ENCODE peak calls at places on chromosomes 12 and 14, in six cellular contexts. J, V, X, C, K and P are unnamed samples.

GRCh38 chr12:49533331-49533730 is 5.5 kb upstream of the KCNH3 start:
- DNase-seq in J (no peak), V (no peak), X (no peak), C (no peak), K (no peak), P (no peak)

GRCh38 chr14:66662374-66662773 is 154.4 kb downstream of the GPHN start:
- DNase-seq in J (peak), V (no peak), X (no peak), C (peak), K (no peak), P (peak)

GRCh38 chr14:68131907-68132306 is 312.3 kb downstream of the RAD51B start:
- DNase-seq in J (no peak), V (no peak), X (no peak), C (no peak), K (no peak), P (no peak)

GRCh38 chr12:49706351-49707126 is 666 bp downstream of the FMNL3 start:
- DNase-seq in J (no peak), V (peak), X (peak), C (peak), K (no peak), P (peak)

GRCh38 chr14:24096545-24097181 is 2.6 kb downstream of the PCK2 start:
- DNase-seq in J (no peak), V (no peak), X (no peak), C (no peak), K (no peak), P (no peak)

GRCh38 chr12:5582541-5582940 is 150.6 kb downstream of the NTF3 start:
- DNase-seq in J (no peak), V (no peak), X (no peak), C (no peak), K (no peak), P (no peak)

GRCh38 chr14:82642425-82642824 is 1108.8 kb upstream of the SEL1L start:
- DNase-seq in J (no peak), V (peak), X (peak), C (no peak), K (no peak), P (no peak)

GRCh38 chr12:115771065-115771464 is 506.4 kb downstream of the MED13L start:
- DNase-seq in J (no peak), V (no peak), X (no peak), C (no peak), K (no peak), P (peak)

GRCh38 chr12:79409562-79409961 is 281.2 kb downstream of the PAWR start:
- DNase-seq in J (no peak), V (no peak), X (no peak), C (peak), K (no peak), P (no peak)

GRCh38 chr12:229441-230191 is 15.7 kb upstream of the SLC6A12 start:
- DNase-seq in J (no peak), V (no peak), X (no peak), C (no peak), K (no peak), P (no peak)

GRCh38 chr12:86683568-86683991 is 427.4 kb upstream of the MGAT4C start:
- DNase-seq in J (no peak), V (no peak), X (no peak), C (no peak), K (no peak), P (no peak)

GRCh38 chr14:50038398-50039119 is 77.8 kb downstream of the VCPKMT start:
- DNase-seq in J (no peak), V (no peak), X (no peak), C (peak), K (no peak), P (no peak)

GRCh38 chr14:21868442-21869046 is 194.9 kb upstream of the OR4E1 start:
- DNase-seq in J (peak), V (peak), X (peak), C (peak), K (no peak), P (peak)

GRCh38 chr12:7136676-7137075 is 6.5 kb downstream of the CLSTN3 start:
- DNase-seq in J (no peak), V (no peak), X (no peak), C (no peak), K (no peak), P (no peak)

GRCh38 chr14:22865424-22866215 is 5.9 kb upstream of the LRP10 start:
- DNase-seq in J (no peak), V (no peak), X (no peak), C (no peak), K (no peak), P (peak)

GRCh38 chr12:19572920-19573558 is 133.7 kb downstream of the AEBP2 start:
- DNase-seq in J (peak), V (peak), X (peak), C (peak), K (no peak), P (peak)

GRCh38 chr14:22908601-22909000 is 10.3 kb downstream of the RBM23 start:
- DNase-seq in J (no peak), V (no peak), X (no peak), C (no peak), K (no peak), P (no peak)

GRCh38 chr12:21940972-21941521 is at the start of gene ABCC9:
- DNase-seq in J (no peak), V (peak), X (peak), C (no peak), K (peak), P (peak)

GRCh38 chr14:22422238-22422637 is 166.8 kb downstream of the DAD1 start:
- DNase-seq in J (no peak), V (no peak), X (no peak), C (no peak), K (no peak), P (no peak)

GRCh38 chr12:45039757-45040156 is 11.1 kb downstream of the DBX2 start:
- DNase-seq in J (no peak), V (no peak), X (no peak), C (no peak), K (no peak), P (no peak)

GRCh38 chr12:5073054-5073453 is 29.4 kb downstream of the KCNA5 start:
- DNase-seq in J (no peak), V (no peak), X (no peak), C (no peak), K (no peak), P (no peak)

GRCh38 chr14:56094063-56094462 is 24.1 kb upstream of the PELI2 start:
- DNase-seq in J (no peak), V (no peak), X (no peak), C (no peak), K (no peak), P (no peak)

GRCh38 chr12:107344035-107344808 is 250.9 kb upstream of the CRY1 start:
- DNase-seq in J (no peak), V (no peak), X (no peak), C (peak), K (no peak), P (no peak)

GRCh38 chr12:8012910-8013309 is 19.6 kb upstream of the FOXJ2 start:
- DNase-seq in J (no peak), V (no peak), X (no peak), C (no peak), K (no peak), P (no peak)

GRCh38 chr12:92208613-92209121 is 63.0 kb upstream of the BTG1 start:
- DNase-seq in J (no peak), V (no peak), X (no peak), C (peak), K (no peak), P (no peak)

GRCh38 chr12:52796839-52797528 is 1.1 kb upstream of the KRT3 start:
- DNase-seq in J (no peak), V (no peak), X (no peak), C (no peak), K (no peak), P (no peak)

GRCh38 chr12:111180830-111181726 is 187.8 kb downstream of the PHETA1 start:
- DNase-seq in J (no peak), V (no peak), X (no peak), C (no peak), K (peak), P (no peak)

GRCh38 chr12:6943719-6944380 is at the start of the genes C12orf57 and RNU7-1:
- DNase-seq in J (peak), V (peak), X (peak), C (peak), K (no peak), P (peak)

GRCh38 chr14:93160353-93160801 is 24.3 kb downstream of the MOAP1 start:
- DNase-seq in J (peak), V (no peak), X (no peak), C (no peak), K (no peak), P (no peak)

GRCh38 chr12:76506149-76506548 is 53.4 kb downstream of the OSBPL8 start:
- DNase-seq in J (no peak), V (no peak), X (no peak), C (no peak), K (no peak), P (no peak)

GRCh38 chr14:83058068-83058467 is 1524.4 kb upstream of the SEL1L start:
- DNase-seq in J (no peak), V (no peak), X (no peak), C (no peak), K (no peak), P (no peak)

GRCh38 chr14:87690076-87690661 is 302.8 kb downstream of the GALC start:
- DNase-seq in J (no peak), V (no peak), X (peak), C (no peak), K (no peak), P (no peak)

GRCh38 chr12:121489874-121490273 is 90.0 kb downstream of the RNF34 start:
- DNase-seq in J (no peak), V (no peak), X (no peak), C (no peak), K (no peak), P (no peak)

DNA sequence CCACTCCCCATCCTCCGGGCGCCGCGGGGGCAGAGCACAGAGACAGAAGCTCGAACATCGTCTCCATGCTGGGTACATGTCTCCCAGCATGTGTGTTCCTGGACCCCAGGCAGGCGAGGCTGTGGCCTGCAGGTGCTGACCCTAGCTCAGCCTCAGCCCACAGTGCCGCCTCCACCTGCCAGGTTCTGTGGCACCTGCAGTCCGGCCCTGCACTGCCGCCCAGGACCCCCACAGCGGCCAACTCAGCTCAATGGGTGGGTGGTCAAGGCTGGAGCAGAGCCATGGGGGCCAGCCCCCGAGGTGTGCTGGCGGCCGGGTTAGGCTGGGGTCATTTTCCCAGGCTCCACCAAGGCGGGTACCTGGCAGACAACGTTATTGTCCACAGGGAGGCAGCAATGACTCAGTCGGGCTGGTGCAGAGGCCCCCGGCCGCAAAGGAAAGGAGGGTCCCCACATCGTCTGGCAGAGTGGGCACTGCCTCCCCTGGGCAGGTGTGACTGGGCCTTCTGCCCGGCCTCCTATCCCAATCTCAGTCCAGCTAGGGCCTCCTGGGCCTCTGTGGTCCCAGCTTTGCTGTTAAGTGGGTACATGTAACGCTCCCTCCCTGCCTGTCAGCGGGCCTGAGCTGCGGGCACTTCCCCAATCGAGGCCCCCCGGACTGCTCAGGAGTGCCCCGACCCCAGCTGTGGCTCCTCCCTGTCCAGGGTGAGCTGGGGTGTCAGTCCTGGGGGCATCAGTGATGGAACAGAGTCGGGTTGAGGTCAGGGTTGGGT is 20.2 kb upstream of the NUDT14 start:
- DNase-seq in J (no peak), V (no peak), X (peak), C (no peak), K (no peak), P (no peak)
- TF ChIP-seq CTCF in J (peak), V (no peak), X (no peak), C (no peak), K (no peak), P (no peak)

GRCh38 chr14:69839017-69839416 is 40.2 kb upstream of the SMOC1 start:
- DNase-seq in J (no peak), V (no peak), X (no peak), C (no peak), K (no peak), P (no peak)
- TF ChIP-seq CTCF in J (no peak), V (no peak), X (no peak), C (no peak), K (no peak), P (no peak)

GRCh38 chr12:28191018-28191595 is 851 bp downstream of the CCDC91 start:
- DNase-seq in J (peak), V (no peak), X (no peak), C (peak), K (no peak), P (no peak)

GRCh38 chr12:28191690-28192089 is 1.4 kb downstream of the CCDC91 start:
- DNase-seq in J (peak), V (no peak), X (no peak), C (peak), K (no peak), P (no peak)

GRCh38 chr12:28192145-28192544 is 1.9 kb downstream of the CCDC91 start:
- DNase-seq in J (no peak), V (no peak), X (no peak), C (no peak), K (no peak), P (no peak)

GRCh38 chr12:28189774-28190320 is 409 bp upstream of the CCDC91 start:
- DNase-seq in J (peak), V (no peak), X (no peak), C (no peak), K (no peak), P (no peak)

GRCh38 chr12:28190321-28191017 is at the start of gene CCDC91:
- DNase-seq in J (peak), V (peak), X (peak), C (peak), K (peak), P (peak)
- TF ChIP-seq CTCF in J (no peak), V (no peak), X (no peak), C (no peak), K (no peak), P (no peak)

DNA sequence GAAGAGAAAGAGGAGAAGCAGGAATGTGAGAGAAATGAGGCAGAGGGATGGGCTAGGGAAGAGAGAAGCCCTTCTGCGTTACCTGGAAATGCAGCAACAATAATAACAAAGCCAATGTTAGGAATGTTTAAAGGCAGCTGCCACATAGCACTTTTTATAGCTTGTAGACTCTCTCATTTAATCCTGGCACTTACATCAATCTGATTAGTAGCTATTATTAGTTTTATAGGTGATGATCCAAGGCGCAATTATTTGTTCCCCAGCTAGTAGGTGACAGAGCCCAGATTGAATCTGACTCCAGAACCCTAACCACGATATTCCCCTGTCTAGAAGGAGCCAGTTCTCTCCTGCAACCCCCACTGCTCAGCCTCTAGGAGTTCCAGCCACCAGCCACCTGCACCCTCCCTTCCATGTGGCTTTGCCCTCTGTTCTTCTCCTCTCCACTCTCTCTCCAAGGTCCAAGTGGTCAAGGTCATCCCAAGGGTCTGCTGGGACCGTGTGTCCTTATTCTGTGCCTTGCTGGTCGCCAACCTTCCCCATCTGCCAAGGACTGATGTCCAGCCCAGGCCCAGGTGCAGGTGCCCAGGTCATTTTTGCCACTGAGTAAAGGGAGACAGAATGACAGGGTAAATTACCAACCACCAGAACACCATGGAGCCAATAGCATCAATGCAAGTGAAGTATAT is 29.4 kb upstream of the CIPC start:
- DNase-seq in J (no peak), V (no peak), X (no peak), C (no peak), K (no peak), P (no peak)
- TF ChIP-seq CTCF in J (no peak), V (peak), X (no peak), C (no peak), K (no peak), P (peak)

GRCh38 chr12:51025182-51025747 is 919 bp downstream of the SLC11A2 start:
- DNase-seq in J (no peak), V (no peak), X (no peak), C (no peak), K (no peak), P (no peak)

GRCh38 chr12:51027342-51027835 is 1.2 kb upstream of the SLC11A2 start:
- DNase-seq in J (no peak), V (no peak), X (no peak), C (no peak), K (no peak), P (no peak)

GRCh38 chr12:51028126-51028810 is 2.1 kb upstream of the SLC11A2 start:
- DNase-seq in J (peak), V (peak), X (no peak), C (peak), K (no peak), P (no peak)

GRCh38 chr12:51023625-51024395 is 2.4 kb downstream of the SLC11A2 start:
- DNase-seq in J (no peak), V (no peak), X (no peak), C (peak), K (no peak), P (no peak)

GRCh38 chr12:51025748-51026654 is at the start of gene SLC11A2:
- DNase-seq in J (peak), V (peak), X (peak), C (peak), K (peak), P (peak)
- TF ChIP-seq CTCF in J (no peak), V (no peak), X (no peak), C (no peak), K (no peak), P (no peak)

GRCh38 chr12:65568517-65568916 is 255.8 kb upstream of the HMGA2 start:
- DNase-seq in J (peak), V (no peak), X (no peak), C (peak), K (no peak), P (no peak)

GRCh38 chr12:65567820-65568219 is 256.5 kb upstream of the HMGA2 start:
- DNase-seq in J (no peak), V (no peak), X (no peak), C (no peak), K (no peak), P (no peak)

GRCh38 chr12:65566776-65567175 is 257.5 kb upstream of the HMGA2 start:
- DNase-seq in J (no peak), V (no peak), X (no peak), C (no peak), K (no peak), P (no peak)

GRCh38 chr12:65574867-65575266 is 249.4 kb upstream of the HMGA2 start:
- DNase-seq in J (no peak), V (no peak), X (no peak), C (no peak), K (no peak), P (no peak)

GRCh38 chr12:65570451-65571130 is 253.7 kb upstream of the HMGA2 start:
- DNase-seq in J (no peak), V (no peak), X (no peak), C (no peak), K (no peak), P (no peak)
- TF ChIP-seq CTCF in J (no peak), V (no peak), X (no peak), C (no peak), K (no peak), P (no peak)

GRCh38 chr12:12024958-12025682 is 45.6 kb upstream of the BCL2L14 start:
- DNase-seq in J (peak), V (no peak), X (no peak), C (no peak), K (no peak), P (no peak)

GRCh38 chr12:12032260-12032761 is 38.4 kb upstream of the BCL2L14 start:
- DNase-seq in J (no peak), V (no peak), X (no peak), C (no peak), K (no peak), P (no peak)

GRCh38 chr12:12029653-12030052 is 41.1 kb upstream of the BCL2L14 start:
- DNase-seq in J (no peak), V (no peak), X (no peak), C (no peak), K (no peak), P (no peak)

GRCh38 chr12:12025799-12026386 is 44.8 kb upstream of the BCL2L14 start:
- DNase-seq in J (no peak), V (no peak), X (no peak), C (no peak), K (no peak), P (no peak)

GRCh38 chr12:12028668-12029402 is 41.9 kb upstream of the BCL2L14 start:
- DNase-seq in J (no peak), V (no peak), X (no peak), C (no peak), K (no peak), P (no peak)
- TF ChIP-seq CTCF in J (no peak), V (no peak), X (no peak), C (no peak), K (no peak), P (no peak)